ENCODE peak calls at places on chromosomes 5 and 9, in seven cellular contexts. One of them, this sample, is unnamed.
A peak's percentile ranks its signal among the peaks of the same experiment; 100 is the strongest.

GRCh38 chr9:137194388-137194787 is 5.9 kb downstream of the SSNA1 start:
- DNase-seq in MM.1S: no peak
- DNase-seq in CD8-positive, alpha-beta memory T cell: no peak
- DNase-seq in adrenal gland: no peak
- DNase-seq in astrocyte of the cerebellum: no peak
- DNase-seq in A673: no peak
- DNase-seq in pancreas: peak; percentile 91
- DNase-seq in this sample: no peak

GRCh38 chr9:16501098-16501663 is 369.3 kb downstream of the BNC2 start:
- DNase-seq in adrenal gland: no peak
- DNase-seq in astrocyte of the cerebellum: no peak
- DNase-seq in pancreas: no peak
- DNase-seq in A673: no peak
- DNase-seq in CD8-positive, alpha-beta memory T cell: no peak
- DNase-seq in MM.1S: no peak
- DNase-seq in this sample: no peak

GRCh38 chr9:137550958-137551655 is 572 bp upstream of the MRPL41 start:
- DNase-seq in CD8-positive, alpha-beta memory T cell: no peak
- DNase-seq in adrenal gland: peak; percentile 74
- DNase-seq in MM.1S: no peak
- DNase-seq in astrocyte of the cerebellum: peak; percentile 13
- DNase-seq in pancreas: no peak
- DNase-seq in A673: no peak
- DNase-seq in this sample: no peak

GRCh38 chr9:93159601-93160418 is 24.1 kb upstream of the WNK2 start:
- DNase-seq in astrocyte of the cerebellum: peak; percentile 73
- DNase-seq in adrenal gland: peak; percentile 77
- DNase-seq in MM.1S: peak; percentile 80
- DNase-seq in CD8-positive, alpha-beta memory T cell: peak; percentile 54
- DNase-seq in A673: peak; percentile 69
- DNase-seq in pancreas: peak; percentile 84
- DNase-seq in this sample: peak; percentile 85

GRCh38 chr9:76912631-76913275 is 6.8 kb upstream of the PRUNE2 start:
- DNase-seq in adrenal gland: no peak
- DNase-seq in MM.1S: no peak
- DNase-seq in astrocyte of the cerebellum: peak; percentile 27
- DNase-seq in A673: peak; percentile 9
- DNase-seq in CD8-positive, alpha-beta memory T cell: no peak
- DNase-seq in pancreas: no peak
- DNase-seq in this sample: no peak

GRCh38 chr5:151315998-151316597 is 12.5 kb upstream of the SLC36A3 start:
- DNase-seq in A673: peak; percentile 64
- DNase-seq in astrocyte of the cerebellum: peak; percentile 53
- DNase-seq in pancreas: peak; percentile 70
- DNase-seq in MM.1S: peak; percentile 73
- DNase-seq in adrenal gland: peak; percentile 79
- DNase-seq in CD8-positive, alpha-beta memory T cell: peak; percentile 19
- DNase-seq in this sample: peak; percentile 81

GRCh38 chr9:77161966-77162365 is 15.4 kb upstream of the VPS13A start:
- DNase-seq in MM.1S: no peak
- DNase-seq in pancreas: no peak
- DNase-seq in adrenal gland: no peak
- DNase-seq in CD8-positive, alpha-beta memory T cell: no peak
- DNase-seq in A673: peak; percentile 6
- DNase-seq in astrocyte of the cerebellum: no peak
- DNase-seq in this sample: no peak

GRCh38 chr5:122924203-122924602 is 78.8 kb downstream of the SNX24 start:
- DNase-seq in astrocyte of the cerebellum: no peak
- DNase-seq in adrenal gland: no peak
- DNase-seq in CD8-positive, alpha-beta memory T cell: no peak
- DNase-seq in A673: no peak
- DNase-seq in MM.1S: no peak
- DNase-seq in pancreas: no peak
- DNase-seq in this sample: peak; percentile 26

GRCh38 chr5:111172504-111172903 is 51.7 kb upstream of the CAMK4 start:
- DNase-seq in pancreas: no peak
- DNase-seq in A673: no peak
- DNase-seq in MM.1S: no peak
- DNase-seq in CD8-positive, alpha-beta memory T cell: no peak
- DNase-seq in adrenal gland: no peak
- DNase-seq in astrocyte of the cerebellum: no peak
- DNase-seq in this sample: peak; percentile 7

GRCh38 chr5:179554981-179555380 is 4.6 kb downstream of the RUFY1 start:
- DNase-seq in adrenal gland: no peak
- DNase-seq in astrocyte of the cerebellum: no peak
- DNase-seq in CD8-positive, alpha-beta memory T cell: no peak
- DNase-seq in pancreas: no peak
- DNase-seq in A673: no peak
- DNase-seq in MM.1S: no peak
- DNase-seq in this sample: no peak

GRCh38 chr9:34375901-34376595 is 650 bp downstream of the MYORG start:
- DNase-seq in MM.1S: peak; percentile 80
- DNase-seq in astrocyte of the cerebellum: no peak
- DNase-seq in pancreas: peak; percentile 64
- DNase-seq in adrenal gland: peak; percentile 62
- DNase-seq in CD8-positive, alpha-beta memory T cell: peak; percentile 40
- DNase-seq in A673: peak; percentile 37
- DNase-seq in this sample: no peak

GRCh38 chr9:82035332-82035731 is 46.8 kb downstream of the SPATA31D1 start:
- DNase-seq in MM.1S: no peak
- DNase-seq in adrenal gland: no peak
- DNase-seq in A673: no peak
- DNase-seq in astrocyte of the cerebellum: no peak
- DNase-seq in pancreas: no peak
- DNase-seq in CD8-positive, alpha-beta memory T cell: no peak
- DNase-seq in this sample: no peak

GRCh38 chr5:140402258-140403074 is 833 bp downstream of the ANKHD1 start:
- DNase-seq in A673: peak; percentile 83
- DNase-seq in CD8-positive, alpha-beta memory T cell: peak; percentile 29
- DNase-seq in adrenal gland: peak; percentile 38
- DNase-seq in pancreas: no peak
- DNase-seq in MM.1S: peak; percentile 55
- DNase-seq in astrocyte of the cerebellum: peak; percentile 11
- DNase-seq in this sample: peak; percentile 58

GRCh38 chr5:108561416-108562204 is 179.7 kb upstream of the FBXL17 start:
- DNase-seq in adrenal gland: no peak
- DNase-seq in astrocyte of the cerebellum: no peak
- DNase-seq in pancreas: no peak
- DNase-seq in MM.1S: no peak
- DNase-seq in CD8-positive, alpha-beta memory T cell: no peak
- DNase-seq in A673: no peak
- DNase-seq in this sample: no peak

GRCh38 chr9:137535120-137535428 is 15.1 kb downstream of the PNPLA7 start:
- DNase-seq in CD8-positive, alpha-beta memory T cell: no peak
- DNase-seq in pancreas: no peak
- DNase-seq in adrenal gland: no peak
- DNase-seq in A673: no peak
- DNase-seq in MM.1S: no peak
- DNase-seq in astrocyte of the cerebellum: no peak
- DNase-seq in this sample: no peak

GRCh38 chr9:95003694-95004451 is 277.4 kb downstream of the AOPEP start:
- DNase-seq in adrenal gland: peak; percentile 65
- DNase-seq in MM.1S: peak; percentile 62
- DNase-seq in CD8-positive, alpha-beta memory T cell: no peak
- DNase-seq in astrocyte of the cerebellum: no peak
- DNase-seq in A673: peak; percentile 50
- DNase-seq in pancreas: no peak
- DNase-seq in this sample: peak; percentile 70

GRCh38 chr5:62284946-62285891 is 20.8 kb upstream of the KIF2A start:
- DNase-seq in adrenal gland: no peak
- DNase-seq in astrocyte of the cerebellum: no peak
- DNase-seq in CD8-positive, alpha-beta memory T cell: no peak
- DNase-seq in pancreas: no peak
- DNase-seq in A673: no peak
- DNase-seq in MM.1S: no peak
- DNase-seq in this sample: no peak

GRCh38 chr9:5886114-5886939 is 4.4 kb upstream of the MLANA start:
- DNase-seq in astrocyte of the cerebellum: peak; percentile 38
- DNase-seq in CD8-positive, alpha-beta memory T cell: peak; percentile 73
- DNase-seq in A673: peak; percentile 80
- DNase-seq in adrenal gland: peak; percentile 71
- DNase-seq in pancreas: peak; percentile 53
- DNase-seq in MM.1S: peak; percentile 58
- DNase-seq in this sample: peak; percentile 40

GRCh38 chr9:70589571-70590263 is 175.3 kb upstream of the KLF9 start:
- DNase-seq in MM.1S: no peak
- DNase-seq in astrocyte of the cerebellum: no peak
- DNase-seq in A673: no peak
- DNase-seq in adrenal gland: no peak
- DNase-seq in CD8-positive, alpha-beta memory T cell: no peak
- DNase-seq in pancreas: no peak
- DNase-seq in this sample: peak; percentile 30
- H3K4me3 ChIP-seq in MM.1S: no peak overlapping the region
- H3K4me3 ChIP-seq in astrocyte of the cerebellum: no peak overlapping the region
- H3K4me3 ChIP-seq in A673: no peak overlapping the region
- H3K4me3 ChIP-seq in adrenal gland: no peak overlapping the region
- H3K4me3 ChIP-seq in CD8-positive, alpha-beta memory T cell: no peak overlapping the region
- H3K4me3 ChIP-seq in pancreas: no peak overlapping the region
- H3K4me3 ChIP-seq in this sample: no peak overlapping the region

GRCh38 chr9:110130791-110131416 is 77.1 kb downstream of the C9orf152 start:
- DNase-seq in MM.1S: no peak
- DNase-seq in adrenal gland: no peak
- DNase-seq in CD8-positive, alpha-beta memory T cell: no peak
- DNase-seq in astrocyte of the cerebellum: no peak
- DNase-seq in A673: no peak
- DNase-seq in pancreas: no peak
- DNase-seq in this sample: no peak
- H3K4me3 ChIP-seq in MM.1S: no peak overlapping the region
- H3K4me3 ChIP-seq in adrenal gland: no peak overlapping the region
- H3K4me3 ChIP-seq in CD8-positive, alpha-beta memory T cell: no peak overlapping the region
- H3K4me3 ChIP-seq in astrocyte of the cerebellum: no peak overlapping the region
- H3K4me3 ChIP-seq in A673: no peak overlapping the region
- H3K4me3 ChIP-seq in pancreas: no peak overlapping the region
- H3K4me3 ChIP-seq in this sample: no peak overlapping the region

DNA sequence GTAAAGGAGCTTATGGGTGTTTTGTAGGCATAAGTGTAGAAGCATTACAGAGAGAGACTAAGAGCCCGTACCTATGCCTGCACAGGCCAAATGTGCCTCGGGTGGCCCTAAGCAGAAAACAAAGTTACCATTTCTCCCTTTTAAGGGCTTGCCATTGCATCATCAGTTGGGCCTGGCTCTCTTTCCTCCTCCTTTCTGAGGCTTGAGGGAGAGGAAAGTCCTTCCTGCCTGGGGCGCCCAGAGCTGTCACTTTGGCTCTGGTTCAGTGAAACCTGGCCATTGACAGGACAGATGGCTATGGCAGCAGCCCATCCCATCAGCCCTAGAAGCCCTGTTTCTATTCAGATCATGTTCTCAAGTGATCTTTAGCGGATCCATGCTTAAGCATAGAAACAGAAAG is 293.3 kb downstream of the YTHDC2 start:
- DNase-seq in adrenal gland: no peak
- DNase-seq in astrocyte of the cerebellum: no peak
- DNase-seq in MM.1S: no peak
- DNase-seq in A673: no peak
- DNase-seq in CD8-positive, alpha-beta memory T cell: no peak
- DNase-seq in pancreas: no peak
- DNase-seq in this sample: no peak
- H3K4me3 ChIP-seq in adrenal gland: no peak overlapping the region
- H3K4me3 ChIP-seq in astrocyte of the cerebellum: no peak overlapping the region
- H3K4me3 ChIP-seq in MM.1S: no peak overlapping the region
- H3K4me3 ChIP-seq in A673: no peak overlapping the region
- H3K4me3 ChIP-seq in CD8-positive, alpha-beta memory T cell: no peak overlapping the region
- H3K4me3 ChIP-seq in pancreas: no peak overlapping the region
- H3K4me3 ChIP-seq in this sample: no peak overlapping the region

GRCh38 chr9:31389075-31389474 is 995.4 kb upstream of the ACO1 start:
- DNase-seq in CD8-positive, alpha-beta memory T cell: no peak
- DNase-seq in astrocyte of the cerebellum: no peak
- DNase-seq in pancreas: no peak
- DNase-seq in A673: no peak
- DNase-seq in adrenal gland: no peak
- DNase-seq in MM.1S: peak; percentile 37
- DNase-seq in this sample: no peak
- H3K4me3 ChIP-seq in CD8-positive, alpha-beta memory T cell: no peak overlapping the region
- H3K4me3 ChIP-seq in astrocyte of the cerebellum: no peak overlapping the region
- H3K4me3 ChIP-seq in pancreas: no peak overlapping the region
- H3K4me3 ChIP-seq in A673: no peak overlapping the region
- H3K4me3 ChIP-seq in adrenal gland: no peak overlapping the region
- H3K4me3 ChIP-seq in MM.1S: no peak overlapping the region
- H3K4me3 ChIP-seq in this sample: no peak overlapping the region

GRCh38 chr9:125443367-125443766 is 181.7 kb downstream of the GAPVD1 start:
- DNase-seq in pancreas: no peak
- DNase-seq in adrenal gland: no peak
- DNase-seq in MM.1S: no peak
- DNase-seq in A673: no peak
- DNase-seq in CD8-positive, alpha-beta memory T cell: no peak
- DNase-seq in astrocyte of the cerebellum: no peak
- DNase-seq in this sample: no peak

GRCh38 chr9:125444166-125444565 is 182.5 kb downstream of the GAPVD1 start:
- DNase-seq in adrenal gland: no peak
- DNase-seq in pancreas: no peak
- DNase-seq in astrocyte of the cerebellum: no peak
- DNase-seq in A673: no peak
- DNase-seq in CD8-positive, alpha-beta memory T cell: no peak
- DNase-seq in MM.1S: no peak
- DNase-seq in this sample: no peak

GRCh38 chr9:125444956-125445506 is 183.4 kb downstream of the GAPVD1 start:
- DNase-seq in CD8-positive, alpha-beta memory T cell: no peak
- DNase-seq in adrenal gland: no peak
- DNase-seq in pancreas: no peak
- DNase-seq in MM.1S: no peak
- DNase-seq in astrocyte of the cerebellum: no peak
- DNase-seq in A673: no peak
- DNase-seq in this sample: no peak

GRCh38 chr9:125447202-125447802 is 185.7 kb downstream of the GAPVD1 start:
- DNase-seq in A673: no peak
- DNase-seq in CD8-positive, alpha-beta memory T cell: no peak
- DNase-seq in astrocyte of the cerebellum: no peak
- DNase-seq in pancreas: no peak
- DNase-seq in adrenal gland: no peak
- DNase-seq in MM.1S: no peak
- DNase-seq in this sample: no peak

GRCh38 chr9:125446581-125447094 is 185.0 kb downstream of the GAPVD1 start:
- DNase-seq in A673: peak; percentile 51
- DNase-seq in astrocyte of the cerebellum: no peak
- DNase-seq in adrenal gland: no peak
- DNase-seq in CD8-positive, alpha-beta memory T cell: no peak
- DNase-seq in pancreas: no peak
- DNase-seq in MM.1S: no peak
- DNase-seq in this sample: no peak
- H3K4me3 ChIP-seq in A673: no peak overlapping the region
- H3K4me3 ChIP-seq in astrocyte of the cerebellum: no peak overlapping the region
- H3K4me3 ChIP-seq in adrenal gland: no peak overlapping the region
- H3K4me3 ChIP-seq in CD8-positive, alpha-beta memory T cell: no peak overlapping the region
- H3K4me3 ChIP-seq in pancreas: no peak overlapping the region
- H3K4me3 ChIP-seq in MM.1S: no peak overlapping the region
- H3K4me3 ChIP-seq in this sample: no peak overlapping the region